ENCODE peak calls at places on chromosome 6, in six cellular contexts. One of them, this sample, is unnamed.

GRCh38 chr6:98827295-98828159 is 6.8 kb upstream of the POU3F2 start:
- DNase-seq in SK-N-SH: peak; percentile 63
- DNase-seq in SJSA1: no peak
- DNase-seq in heart left ventricle: no peak
- DNase-seq in PC-9: no peak
- DNase-seq in pancreas: no peak
- DNase-seq in this sample: no peak

GRCh38 chr6:29005183-29005885 is at the start of gene ZNF311:
- DNase-seq in SK-N-SH: peak; percentile 36
- DNase-seq in SJSA1: no peak
- DNase-seq in heart left ventricle: no peak
- DNase-seq in PC-9: peak; percentile 23
- DNase-seq in pancreas: peak; percentile 47
- DNase-seq in this sample: peak; percentile 61

GRCh38 chr6:161434921-161435411 is 161.1 kb upstream of the AGPAT4 start:
- DNase-seq in SK-N-SH: no peak
- DNase-seq in SJSA1: peak; percentile 40
- DNase-seq in heart left ventricle: no peak
- DNase-seq in PC-9: no peak
- DNase-seq in pancreas: no peak
- DNase-seq in this sample: peak; percentile 73

GRCh38 chr6:94736231-94736630 is 841.1 kb upstream of the MANEA start:
- DNase-seq in SK-N-SH: no peak
- DNase-seq in SJSA1: no peak
- DNase-seq in heart left ventricle: no peak
- DNase-seq in PC-9: no peak
- DNase-seq in pancreas: no peak
- DNase-seq in this sample: no peak

GRCh38 chr6:76275746-76276145 is 203.3 kb upstream of the IMPG1 start:
- DNase-seq in SK-N-SH: peak; percentile 1
- DNase-seq in SJSA1: no peak
- DNase-seq in heart left ventricle: no peak
- DNase-seq in PC-9: no peak
- DNase-seq in pancreas: no peak
- DNase-seq in this sample: no peak

GRCh38 chr6:25202505-25202904 is 76.7 kb upstream of the CARMIL1 start:
- DNase-seq in SK-N-SH: no peak
- DNase-seq in SJSA1: no peak
- DNase-seq in heart left ventricle: no peak
- DNase-seq in PC-9: no peak
- DNase-seq in pancreas: no peak
- DNase-seq in this sample: no peak

GRCh38 chr6:33607784-33608161 is 13.3 kb upstream of the ITPR3 start:
- DNase-seq in SK-N-SH: peak; percentile 43
- DNase-seq in SJSA1: no peak
- DNase-seq in heart left ventricle: no peak
- DNase-seq in PC-9: no peak
- DNase-seq in pancreas: no peak
- DNase-seq in this sample: no peak

GRCh38 chr6:142885182-142885867 is 59.7 kb downstream of the HIVEP2 start:
- DNase-seq in SK-N-SH: no peak
- DNase-seq in SJSA1: peak; percentile 76
- DNase-seq in heart left ventricle: no peak
- DNase-seq in PC-9: peak; percentile 82
- DNase-seq in pancreas: no peak
- DNase-seq in this sample: peak; percentile 52

GRCh38 chr6:111602481-111603404 is 2.9 kb downstream of the TRAF3IP2 start:
- DNase-seq in SK-N-SH: no peak
- DNase-seq in SJSA1: peak; percentile 66
- DNase-seq in heart left ventricle: no peak
- DNase-seq in PC-9: no peak
- DNase-seq in pancreas: no peak
- DNase-seq in this sample: no peak

GRCh38 chr6:7140631-7141366 is 33.0 kb downstream of the RREB1 start:
- DNase-seq in SK-N-SH: peak; percentile 95
- DNase-seq in SJSA1: peak; percentile 88
- DNase-seq in heart left ventricle: peak; percentile 94
- DNase-seq in PC-9: peak; percentile 89
- DNase-seq in pancreas: peak; percentile 90
- DNase-seq in this sample: peak; percentile 100

GRCh38 chr6:85795966-85796365 is 153.3 kb upstream of the SYNCRIP start:
- DNase-seq in SK-N-SH: peak; percentile 9
- DNase-seq in SJSA1: no peak
- DNase-seq in heart left ventricle: no peak
- DNase-seq in PC-9: no peak
- DNase-seq in pancreas: no peak
- DNase-seq in this sample: no peak

GRCh38 chr6:149482542-149483261 is 2.1 kb downstream of the ZC3H12D start:
- DNase-seq in SK-N-SH: no peak
- DNase-seq in SJSA1: no peak
- DNase-seq in heart left ventricle: no peak
- DNase-seq in PC-9: no peak
- DNase-seq in pancreas: no peak
- DNase-seq in this sample: no peak

GRCh38 chr6:166779381-166779780 is 152.3 kb upstream of the RPS6KA2 start:
- DNase-seq in SK-N-SH: no peak
- DNase-seq in SJSA1: peak; percentile 28
- DNase-seq in heart left ventricle: no peak
- DNase-seq in PC-9: no peak
- DNase-seq in pancreas: no peak
- DNase-seq in this sample: no peak

GRCh38 chr6:50030777-50031562 is 9.2 kb upstream of the DEFB110 start:
- DNase-seq in SK-N-SH: peak; percentile 34
- DNase-seq in SJSA1: no peak
- DNase-seq in heart left ventricle: no peak
- DNase-seq in PC-9: peak; percentile 25
- DNase-seq in pancreas: no peak
- DNase-seq in this sample: peak; percentile 74

GRCh38 chr6:53496797-53497196 is 48.1 kb downstream of the GCLC start:
- DNase-seq in SK-N-SH: no peak
- DNase-seq in SJSA1: peak; percentile 67
- DNase-seq in heart left ventricle: no peak
- DNase-seq in PC-9: peak; percentile 35
- DNase-seq in pancreas: no peak
- DNase-seq in this sample: peak; percentile 43

GRCh38 chr6:80638222-80639055 is 532.0 kb downstream of the BCKDHB start:
- DNase-seq in SK-N-SH: peak; percentile 62
- DNase-seq in SJSA1: peak; percentile 85
- DNase-seq in heart left ventricle: no peak
- DNase-seq in PC-9: peak; percentile 62
- DNase-seq in pancreas: peak; percentile 16
- DNase-seq in this sample: peak; percentile 62

GRCh38 chr6:111585241-111585968 is 20.3 kb downstream of the TRAF3IP2 start:
- DNase-seq in SK-N-SH: no peak
- DNase-seq in SJSA1: no peak
- DNase-seq in heart left ventricle: no peak
- DNase-seq in PC-9: no peak
- DNase-seq in pancreas: no peak
- DNase-seq in this sample: no peak

GRCh38 chr6:55668625-55669024 is 89.6 kb upstream of the HMGCLL1 start:
- DNase-seq in SK-N-SH: no peak
- DNase-seq in SJSA1: no peak
- DNase-seq in heart left ventricle: no peak
- DNase-seq in PC-9: no peak
- DNase-seq in pancreas: no peak
- DNase-seq in this sample: peak; percentile 34

GRCh38 chr6:96279084-96279483 is 242.5 kb upstream of the UFL1 start:
- DNase-seq in SK-N-SH: peak; percentile 15
- DNase-seq in SJSA1: no peak
- DNase-seq in heart left ventricle: no peak
- DNase-seq in PC-9: no peak
- DNase-seq in pancreas: no peak
- DNase-seq in this sample: no peak

GRCh38 chr6:88641178-88641903 is 322.1 kb downstream of the RNGTT start:
- DNase-seq in SK-N-SH: no peak
- DNase-seq in SJSA1: no peak
- DNase-seq in heart left ventricle: no peak
- DNase-seq in PC-9: no peak
- DNase-seq in pancreas: no peak
- DNase-seq in this sample: no peak

GRCh38 chr6:70124882-70125535 is 177.9 kb downstream of the COL9A1 start:
- DNase-seq in SK-N-SH: no peak
- DNase-seq in SJSA1: no peak
- DNase-seq in heart left ventricle: no peak
- DNase-seq in PC-9: no peak
- DNase-seq in pancreas: no peak
- DNase-seq in this sample: peak; percentile 46

GRCh38 chr6:22147983-22148797 is 148.6 kb downstream of the PRL start:
- DNase-seq in SK-N-SH: peak; percentile 27
- DNase-seq in SJSA1: peak; percentile 71
- DNase-seq in heart left ventricle: no peak
- DNase-seq in PC-9: peak; percentile 14
- DNase-seq in pancreas: no peak
- DNase-seq in this sample: peak; percentile 54

GRCh38 chr6:43634702-43635303 is 837 bp upstream of the MAD2L1BP start:
- DNase-seq in SK-N-SH: no peak
- DNase-seq in SJSA1: no peak
- DNase-seq in heart left ventricle: no peak
- DNase-seq in PC-9: no peak
- DNase-seq in pancreas: no peak
- DNase-seq in this sample: no peak

GRCh38 chr6:125300992-125301434 is 754 bp downstream of the HDDC2 start:
- DNase-seq in SK-N-SH: no peak
- DNase-seq in SJSA1: no peak
- DNase-seq in heart left ventricle: no peak
- DNase-seq in PC-9: no peak
- DNase-seq in pancreas: no peak
- DNase-seq in this sample: no peak

GRCh38 chr6:1311400-1312192 is at the start of gene FOXQ1:
- DNase-seq in SK-N-SH: peak; percentile 28
- DNase-seq in SJSA1: no peak
- DNase-seq in heart left ventricle: no peak
- DNase-seq in PC-9: peak; percentile 97
- DNase-seq in pancreas: peak; percentile 90
- DNase-seq in this sample: peak; percentile 51

GRCh38 chr6:132731086-132731485 is 17.2 kb upstream of the VNN1 start:
- DNase-seq in SK-N-SH: no peak
- DNase-seq in SJSA1: no peak
- DNase-seq in heart left ventricle: no peak
- DNase-seq in PC-9: no peak
- DNase-seq in pancreas: no peak
- DNase-seq in this sample: no peak

DNA sequence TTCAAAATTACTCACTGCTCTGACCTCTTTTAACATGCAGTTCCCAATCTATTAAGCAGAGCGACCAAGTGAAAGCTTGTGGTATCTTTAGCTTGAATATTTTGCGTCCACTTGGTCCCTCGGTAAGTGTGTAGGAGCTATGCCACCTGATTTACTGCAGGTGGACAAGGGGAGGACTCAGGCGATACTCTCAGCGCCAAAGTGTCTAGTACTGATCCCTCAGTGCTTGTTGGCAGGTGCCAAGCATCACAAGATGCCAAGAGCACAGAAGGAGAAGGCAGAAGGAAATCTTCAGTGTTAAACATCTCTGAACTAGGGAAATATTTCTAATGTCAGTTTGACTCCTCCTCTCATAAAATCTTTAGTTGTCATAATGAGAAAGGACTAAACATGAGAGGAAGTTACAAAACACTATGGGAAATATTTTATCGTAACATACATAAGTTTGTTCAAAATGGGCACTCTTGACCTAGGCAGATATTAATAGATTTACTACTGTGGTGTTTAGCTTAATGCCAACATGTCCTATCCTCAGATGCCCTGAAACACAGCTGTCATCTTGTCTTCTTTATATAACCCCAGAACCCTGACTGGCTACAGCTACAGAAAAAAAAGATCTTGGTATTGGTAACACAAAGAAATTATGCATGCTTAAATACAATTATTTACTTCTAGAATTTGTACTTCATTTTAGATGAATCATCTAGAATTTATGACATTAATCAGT is 19.5 kb downstream of the NHLRC1 start:
- DNase-seq in SK-N-SH: no peak
- DNase-seq in SJSA1: no peak
- DNase-seq in heart left ventricle: no peak
- DNase-seq in PC-9: no peak
- DNase-seq in pancreas: no peak
- DNase-seq in this sample: no peak
- H3K36me3 ChIP-seq in SK-N-SH: no peaks in the 10 kb centered on the region
- H3K36me3 ChIP-seq in SJSA1: no peaks in the 10 kb centered on the region
- H3K36me3 ChIP-seq in heart left ventricle: no peaks in the 10 kb centered on the region
- H3K36me3 ChIP-seq in PC-9: no peaks in the 10 kb centered on the region
- H3K36me3 ChIP-seq in pancreas: no peaks in the 10 kb centered on the region
- H3K36me3 ChIP-seq in this sample: no peaks in the 10 kb centered on the region

DNA sequence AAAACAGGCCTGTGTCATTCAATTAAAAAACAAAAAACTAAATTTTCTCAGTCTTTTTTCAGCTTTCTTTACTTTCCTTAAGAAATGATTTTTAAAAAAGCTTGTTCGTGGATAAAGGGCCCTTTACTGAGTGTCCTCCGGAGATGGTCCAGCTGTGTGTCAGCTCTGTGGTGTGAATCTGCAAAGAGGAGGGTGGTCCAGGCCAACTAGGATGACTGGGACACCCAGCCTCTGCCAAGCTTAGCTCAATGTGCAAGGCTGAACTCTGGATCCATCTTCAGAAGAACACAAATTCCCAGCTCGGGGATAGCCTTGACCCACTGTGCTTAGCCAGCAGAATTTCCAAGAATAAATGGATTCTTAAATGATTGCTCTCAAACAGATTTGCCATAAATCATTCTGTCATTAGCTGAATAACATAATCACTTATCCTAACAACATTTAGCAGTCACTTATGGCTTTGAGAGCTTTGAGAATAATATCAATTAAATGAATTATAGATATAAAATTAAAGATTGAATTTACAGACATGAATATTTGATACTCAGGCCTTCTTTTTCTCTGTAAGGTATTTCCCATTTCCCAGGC is 14.3 kb upstream of the CALHM5 start:
- DNase-seq in SK-N-SH: no peak
- DNase-seq in SJSA1: no peak
- DNase-seq in heart left ventricle: no peak
- DNase-seq in PC-9: no peak
- DNase-seq in pancreas: no peak
- DNase-seq in this sample: no peak
- H3K27me3 ChIP-seq in SK-N-SH: no peaks in the 10 kb centered on the region
- H3K27me3 ChIP-seq in SJSA1: no peaks in the 10 kb centered on the region
- H3K27me3 ChIP-seq in heart left ventricle: no peaks in the 10 kb centered on the region
- H3K27me3 ChIP-seq in PC-9: no peaks in the 10 kb centered on the region
- H3K27me3 ChIP-seq in pancreas: no peaks in the 10 kb centered on the region
- H3K27me3 ChIP-seq in this sample: no peaks in the 10 kb centered on the region

DNA sequence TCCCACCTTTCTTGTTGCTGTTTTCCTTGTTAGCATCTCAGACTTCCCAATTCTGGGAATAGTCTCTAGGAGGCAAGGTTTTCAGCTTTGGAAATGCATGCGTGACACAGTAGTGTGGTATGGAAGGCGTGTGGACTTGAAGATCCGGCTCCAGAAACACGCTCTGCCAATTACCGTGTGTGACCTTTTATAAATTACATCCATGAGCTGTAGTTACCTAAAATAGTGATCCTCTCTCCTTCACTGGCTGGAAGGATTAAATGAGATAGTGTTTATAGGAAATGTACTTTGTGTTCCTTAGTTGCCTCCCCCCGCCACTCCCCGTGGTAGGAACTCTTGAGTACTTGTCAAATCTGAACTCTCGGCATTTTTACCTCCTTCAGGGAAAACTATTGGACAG is 13.0 kb downstream of the E2F3 start:
- DNase-seq in SK-N-SH: no peak
- DNase-seq in SJSA1: no peak
- DNase-seq in heart left ventricle: no peak
- DNase-seq in PC-9: no peak
- DNase-seq in pancreas: no peak
- DNase-seq in this sample: no peak
- H3K36me3 ChIP-seq in SK-N-SH: peaks cover 21% of the 10 kb centered on the region
- H3K36me3 ChIP-seq in SJSA1: peaks cover 36% of the 10 kb centered on the region
- H3K36me3 ChIP-seq in heart left ventricle: no peaks in the 10 kb centered on the region
- H3K36me3 ChIP-seq in PC-9: peaks cover 5% of the 10 kb centered on the region
- H3K36me3 ChIP-seq in pancreas: no peaks in the 10 kb centered on the region
- H3K36me3 ChIP-seq in this sample: peaks cover 8% of the 10 kb centered on the region

GRCh38 chr6:31287621-31288020 is 15.7 kb upstream of the HLA-C start:
- DNase-seq in SK-N-SH: no peak
- DNase-seq in SJSA1: no peak
- DNase-seq in heart left ventricle: no peak
- DNase-seq in PC-9: no peak
- DNase-seq in pancreas: no peak
- DNase-seq in this sample: no peak
- H3K27me3 ChIP-seq in SK-N-SH: peaks cover 44% of the 10 kb centered on the region
- H3K27me3 ChIP-seq in SJSA1: peaks cover 3% of the 10 kb centered on the region
- H3K27me3 ChIP-seq in heart left ventricle: no peaks in the 10 kb centered on the region
- H3K27me3 ChIP-seq in PC-9: peaks cover 35% of the 10 kb centered on the region
- H3K27me3 ChIP-seq in pancreas: no peaks in the 10 kb centered on the region
- H3K27me3 ChIP-seq in this sample: no peaks in the 10 kb centered on the region

This sample was measured in MG63.